ENCODE peak calls at places on chromosomes 1 and 21, in six cellular contexts. V is GM13976; Q is GM12865; E is central memory CD8-positive, alpha-beta T cell; P is DMS153; J is heart left ventricle. T is an unnamed sample.
A peak's percentile ranks its signal among the peaks of the same experiment; 100 is the strongest.

GRCh38 chr1:224589006-224589405 is 27.1 kb upstream of the CNIH3 start:
- DNase-seq in V (no peak), Q (no peak), E (no peak), P (no peak), J (no peak), T (no peak)

GRCh38 chr1:4970532-4970931 is 316.1 kb downstream of the AJAP1 start:
- DNase-seq in V (no peak), Q (no peak), E (no peak), P (no peak), J (no peak), T (no peak)

GRCh38 chr1:27527223-27527856 is 37.4 kb upstream of the WASF2 start:
- DNase-seq in V (peak; percentile 74), Q (no peak), E (no peak), P (peak; percentile 97), J (peak; percentile 74), T (peak; percentile 84)

GRCh38 chr1:184053881-184054280 is 2.4 kb downstream of the TSEN15 start:
- DNase-seq in V (no peak), Q (no peak), E (no peak), P (no peak), J (no peak), T (no peak)

GRCh38 chr21:19420607-19421006 is 1017.0 kb upstream of the TMPRSS15 start:
- DNase-seq in V (no peak), Q (no peak), E (no peak), P (no peak), J (no peak), T (no peak)

GRCh38 chr1:235073331-235073967 is 55.2 kb downstream of the TOMM20 start:
- DNase-seq in V (no peak), Q (no peak), E (no peak), P (no peak), J (no peak), T (no peak)

GRCh38 chr1:52460686-52461085 is 56.3 kb downstream of the PRPF38A start:
- DNase-seq in V (no peak), Q (no peak), E (no peak), P (no peak), J (no peak), T (no peak)

GRCh38 chr1:7948950-7949349 is 8.3 kb upstream of the TNFRSF9 start:
- DNase-seq in V (no peak), Q (peak; percentile 26), E (no peak), P (no peak), J (no peak), T (no peak)

GRCh38 chr21:42537106-42537742 is 23.6 kb downstream of the SLC37A1 start:
- DNase-seq in V (peak; percentile 60), Q (peak; percentile 66), E (no peak), P (no peak), J (no peak), T (peak; percentile 68)

GRCh38 chr1:63819795-63820194 is 46.0 kb downstream of the ROR1 start:
- DNase-seq in V (no peak), Q (no peak), E (no peak), P (no peak), J (no peak), T (no peak)

GRCh38 chr1:214712737-214713136 is 109.7 kb downstream of the CENPF start:
- DNase-seq in V (no peak), Q (no peak), E (no peak), P (no peak), J (no peak), T (no peak)

GRCh38 chr1:5509664-5510452 is 482.4 kb downstream of the NPHP4 start:
- DNase-seq in V (peak; percentile 88), Q (peak; percentile 52), E (peak; percentile 73), P (peak; percentile 29), J (peak; percentile 46), T (peak; percentile 87)

T was measured in GM13977.